ENCODE peak calls at places on chromosomes 3 and 15, in six cellular contexts. One of them, this sample, is unnamed.

GRCh38 chr15:40902605-40903561 is 8.6 kb downstream of the VPS18 start:
- DNase-seq in fibroblast of villous mesenchyme: peak; percentile 50
- DNase-seq in B cell: no peak
- DNase-seq in neural crest cell: no peak
- DNase-seq in tibial artery: no peak
- DNase-seq in GM10248: no peak
- DNase-seq in this sample: no peak

GRCh38 chr3:73432021-73432722 is 192.6 kb downstream of the PDZRN3 start:
- DNase-seq in fibroblast of villous mesenchyme: peak; percentile 56
- DNase-seq in B cell: peak; percentile 16
- DNase-seq in neural crest cell: no peak
- DNase-seq in tibial artery: no peak
- DNase-seq in GM10248: peak; percentile 53
- DNase-seq in this sample: no peak

GRCh38 chr3:9649791-9650521 is 651 bp downstream of the MTMR14 start:
- DNase-seq in fibroblast of villous mesenchyme: no peak
- DNase-seq in B cell: peak; percentile 70
- DNase-seq in neural crest cell: no peak
- DNase-seq in tibial artery: no peak
- DNase-seq in GM10248: peak; percentile 72
- DNase-seq in this sample: no peak

GRCh38 chr3:43024183-43024865 is 45.2 kb downstream of the GASK1A start:
- DNase-seq in fibroblast of villous mesenchyme: no peak
- DNase-seq in B cell: no peak
- DNase-seq in neural crest cell: no peak
- DNase-seq in tibial artery: no peak
- DNase-seq in GM10248: no peak
- DNase-seq in this sample: peak; percentile 15

GRCh38 chr3:149299938-149300791 is 33.3 kb downstream of the TM4SF18 start:
- DNase-seq in fibroblast of villous mesenchyme: peak; percentile 98
- DNase-seq in B cell: no peak
- DNase-seq in neural crest cell: no peak
- DNase-seq in tibial artery: peak; percentile 71
- DNase-seq in GM10248: no peak
- DNase-seq in this sample: no peak

GRCh38 chr3:126126292-126126691 is 42.4 kb upstream of the SLC41A3 start:
- DNase-seq in fibroblast of villous mesenchyme: no peak
- DNase-seq in B cell: no peak
- DNase-seq in neural crest cell: no peak
- DNase-seq in tibial artery: no peak
- DNase-seq in GM10248: no peak
- DNase-seq in this sample: peak; percentile 66

GRCh38 chr15:66842710-66843441 is 140.8 kb downstream of the SMAD6 start:
- DNase-seq in fibroblast of villous mesenchyme: peak; percentile 79
- DNase-seq in B cell: peak; percentile 43
- DNase-seq in neural crest cell: peak; percentile 29
- DNase-seq in tibial artery: peak; percentile 94
- DNase-seq in GM10248: no peak
- DNase-seq in this sample: no peak

GRCh38 chr15:47900731-47901130 is 183.4 kb downstream of the SEMA6D start:
- DNase-seq in fibroblast of villous mesenchyme: no peak
- DNase-seq in B cell: no peak
- DNase-seq in neural crest cell: no peak
- DNase-seq in tibial artery: no peak
- DNase-seq in GM10248: no peak
- DNase-seq in this sample: no peak

GRCh38 chr3:195900426-195901355 is 7.7 kb downstream of the TNK2 start:
- DNase-seq in fibroblast of villous mesenchyme: peak; percentile 45
- DNase-seq in B cell: peak; percentile 54
- DNase-seq in neural crest cell: no peak
- DNase-seq in tibial artery: no peak
- DNase-seq in GM10248: peak; percentile 59
- DNase-seq in this sample: no peak

GRCh38 chr3:62630664-62631063 is 244.6 kb downstream of the CADPS start:
- DNase-seq in fibroblast of villous mesenchyme: no peak
- DNase-seq in B cell: no peak
- DNase-seq in neural crest cell: no peak
- DNase-seq in tibial artery: no peak
- DNase-seq in GM10248: no peak
- DNase-seq in this sample: no peak

GRCh38 chr15:74664028-74664616 is 31.7 kb downstream of the EDC3 start:
- DNase-seq in fibroblast of villous mesenchyme: peak; percentile 78
- DNase-seq in B cell: no peak
- DNase-seq in neural crest cell: no peak
- DNase-seq in tibial artery: no peak
- DNase-seq in GM10248: no peak
- DNase-seq in this sample: no peak

GRCh38 chr3:46908294-46908985 is 30.9 kb downstream of the PTH1R start:
- DNase-seq in fibroblast of villous mesenchyme: peak; percentile 41
- DNase-seq in B cell: no peak
- DNase-seq in neural crest cell: no peak
- DNase-seq in tibial artery: peak; percentile 89
- DNase-seq in GM10248: no peak
- DNase-seq in this sample: no peak

GRCh38 chr3:187430576-187430975 is 62.4 kb downstream of the RTP4 start:
- DNase-seq in fibroblast of villous mesenchyme: no peak
- DNase-seq in B cell: no peak
- DNase-seq in neural crest cell: no peak
- DNase-seq in tibial artery: no peak
- DNase-seq in GM10248: no peak
- DNase-seq in this sample: no peak

GRCh38 chr15:44595246-44595645 is 58.3 kb downstream of the EIF3J start:
- DNase-seq in fibroblast of villous mesenchyme: peak; percentile 15
- DNase-seq in B cell: no peak
- DNase-seq in neural crest cell: no peak
- DNase-seq in tibial artery: no peak
- DNase-seq in GM10248: no peak
- DNase-seq in this sample: no peak

GRCh38 chr3:22942988-22943387 is 260.1 kb upstream of the UBE2E2 start:
- DNase-seq in fibroblast of villous mesenchyme: no peak
- DNase-seq in B cell: no peak
- DNase-seq in neural crest cell: no peak
- DNase-seq in tibial artery: no peak
- DNase-seq in GM10248: no peak
- DNase-seq in this sample: no peak

GRCh38 chr15:85318048-85318731 is 62.2 kb upstream of the AKAP13 start:
- DNase-seq in fibroblast of villous mesenchyme: peak; percentile 99
- DNase-seq in B cell: peak; percentile 28
- DNase-seq in neural crest cell: no peak
- DNase-seq in tibial artery: no peak
- DNase-seq in GM10248: peak; percentile 68
- DNase-seq in this sample: no peak

GRCh38 chr3:126540342-126540849 is 16.4 kb downstream of the CHST13 start:
- DNase-seq in fibroblast of villous mesenchyme: peak; percentile 66
- DNase-seq in B cell: no peak
- DNase-seq in neural crest cell: no peak
- DNase-seq in tibial artery: peak; percentile 65
- DNase-seq in GM10248: no peak
- DNase-seq in this sample: no peak

GRCh38 chr3:132535575-132536441 is 61.3 kb upstream of the ACKR4 start:
- DNase-seq in fibroblast of villous mesenchyme: peak; percentile 93
- DNase-seq in B cell: peak; percentile 58
- DNase-seq in neural crest cell: peak; percentile 53
- DNase-seq in tibial artery: peak; percentile 74
- DNase-seq in GM10248: peak; percentile 54
- DNase-seq in this sample: no peak

GRCh38 chr3:141825216-141826011 is 51.0 kb upstream of the ATP1B3 start:
- DNase-seq in fibroblast of villous mesenchyme: no peak
- DNase-seq in B cell: no peak
- DNase-seq in neural crest cell: no peak
- DNase-seq in tibial artery: no peak
- DNase-seq in GM10248: no peak
- DNase-seq in this sample: no peak

GRCh38 chr3:141834296-141834695 is 42.1 kb upstream of the ATP1B3 start:
- DNase-seq in fibroblast of villous mesenchyme: no peak
- DNase-seq in B cell: no peak
- DNase-seq in neural crest cell: no peak
- DNase-seq in tibial artery: no peak
- DNase-seq in GM10248: no peak
- DNase-seq in this sample: no peak

GRCh38 chr3:141830508-141830907 is 45.9 kb upstream of the ATP1B3 start:
- DNase-seq in fibroblast of villous mesenchyme: peak; percentile 51
- DNase-seq in B cell: no peak
- DNase-seq in neural crest cell: no peak
- DNase-seq in tibial artery: no peak
- DNase-seq in GM10248: no peak
- DNase-seq in this sample: no peak

DNA sequence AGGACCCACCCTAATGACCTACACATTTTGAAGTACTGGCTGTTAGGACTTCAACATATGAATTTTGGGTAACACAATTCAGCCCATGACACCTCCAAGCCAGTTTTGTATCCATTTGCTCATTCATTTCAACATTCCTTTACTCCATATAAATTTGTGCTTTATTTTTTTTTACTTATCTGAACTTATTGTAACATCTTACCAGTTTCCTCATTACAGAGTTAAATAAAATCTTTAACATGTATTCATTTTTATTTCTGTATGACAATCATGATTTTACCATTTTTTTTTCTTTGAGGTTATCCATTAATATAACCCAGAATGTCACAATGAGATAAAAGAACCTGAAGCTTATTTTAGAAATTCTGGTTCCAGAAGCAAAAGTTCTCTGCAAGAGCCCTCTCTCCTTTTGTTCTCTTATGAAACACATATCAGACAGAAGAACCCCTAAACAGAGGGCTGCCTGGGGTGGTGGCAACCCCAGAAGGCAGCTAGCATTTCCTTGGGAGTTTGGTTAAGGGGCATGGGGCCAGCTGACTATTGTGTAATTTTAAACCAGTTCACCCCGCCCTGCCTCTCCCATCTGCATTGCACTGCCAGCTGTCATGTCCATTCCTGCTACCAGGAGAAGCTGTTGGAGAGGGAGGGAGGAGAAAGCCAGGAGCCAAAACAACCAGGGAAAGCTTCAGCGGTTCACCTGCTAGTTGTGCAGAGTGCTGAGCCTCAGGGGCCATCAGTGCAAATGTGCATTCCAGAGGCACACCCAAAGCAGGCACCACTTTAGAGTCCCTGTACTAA is 47.8 kb upstream of the ATP1B3 start:
- DNase-seq in fibroblast of villous mesenchyme: peak; percentile 17
- DNase-seq in B cell: no peak
- DNase-seq in neural crest cell: no peak
- DNase-seq in tibial artery: no peak
- DNase-seq in GM10248: no peak
- DNase-seq in this sample: no peak
- TF ChIP-seq CTCF in fibroblast of villous mesenchyme: no peak
- TF ChIP-seq CTCF in B cell: no peak
- TF ChIP-seq CTCF in neural crest cell: no peak
- TF ChIP-seq CTCF in tibial artery: no peak
- TF ChIP-seq CTCF in GM10248: no peak
- TF ChIP-seq CTCF in this sample: no peak

GRCh38 chr3:52291508-52292181 is 4.0 kb downstream of the GLYCTK start:
- DNase-seq in fibroblast of villous mesenchyme: no peak
- DNase-seq in B cell: peak; percentile 62
- DNase-seq in neural crest cell: peak; percentile 58
- DNase-seq in tibial artery: no peak
- DNase-seq in GM10248: peak; percentile 76
- DNase-seq in this sample: no peak
- TF ChIP-seq CTCF in fibroblast of villous mesenchyme: peak; percentile 56
- TF ChIP-seq CTCF in B cell: peak; percentile 69
- TF ChIP-seq CTCF in neural crest cell: peak; percentile 73
- TF ChIP-seq CTCF in tibial artery: peak; percentile 4
- TF ChIP-seq CTCF in GM10248: peak; percentile 64
- TF ChIP-seq CTCF in this sample: peak; percentile 80

GRCh38 chr3:170233532-170233931 is 11.3 kb downstream of the PRKCI start:
- DNase-seq in fibroblast of villous mesenchyme: peak; percentile 98
- DNase-seq in B cell: no peak
- DNase-seq in neural crest cell: no peak
- DNase-seq in tibial artery: no peak
- DNase-seq in GM10248: no peak
- DNase-seq in this sample: no peak
- TF ChIP-seq CTCF in fibroblast of villous mesenchyme: no peak
- TF ChIP-seq CTCF in B cell: no peak
- TF ChIP-seq CTCF in neural crest cell: no peak
- TF ChIP-seq CTCF in tibial artery: no peak
- TF ChIP-seq CTCF in GM10248: no peak
- TF ChIP-seq CTCF in this sample: no peak

DNA sequence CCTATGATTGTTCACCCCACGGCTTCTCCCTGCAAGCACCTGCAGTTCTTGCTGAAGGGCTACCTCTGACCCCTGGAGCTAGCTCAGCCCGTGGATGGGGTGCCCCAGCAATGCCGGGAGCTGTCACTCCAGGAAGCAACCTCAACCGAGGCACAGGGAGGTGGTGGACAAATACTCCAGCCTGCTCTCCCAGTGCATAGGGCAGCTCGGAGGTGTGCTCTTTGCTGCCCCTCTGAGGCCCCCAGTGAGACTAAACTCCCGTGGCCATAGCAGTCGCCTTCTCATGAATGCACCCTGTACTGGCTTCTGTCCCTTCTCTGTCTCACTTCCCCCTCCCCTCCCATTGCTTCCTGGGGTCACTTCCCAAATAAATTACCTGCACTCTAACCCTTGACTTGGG is 48.5 kb downstream of the LINGO1 start:
- DNase-seq in fibroblast of villous mesenchyme: no peak
- DNase-seq in B cell: no peak
- DNase-seq in neural crest cell: no peak
- DNase-seq in tibial artery: no peak
- DNase-seq in GM10248: no peak
- DNase-seq in this sample: no peak
- TF ChIP-seq CTCF in fibroblast of villous mesenchyme: peak; percentile 37
- TF ChIP-seq CTCF in B cell: no peak
- TF ChIP-seq CTCF in neural crest cell: peak; percentile 49
- TF ChIP-seq CTCF in tibial artery: no peak
- TF ChIP-seq CTCF in GM10248: no peak
- TF ChIP-seq CTCF in this sample: peak; percentile 54

DNA sequence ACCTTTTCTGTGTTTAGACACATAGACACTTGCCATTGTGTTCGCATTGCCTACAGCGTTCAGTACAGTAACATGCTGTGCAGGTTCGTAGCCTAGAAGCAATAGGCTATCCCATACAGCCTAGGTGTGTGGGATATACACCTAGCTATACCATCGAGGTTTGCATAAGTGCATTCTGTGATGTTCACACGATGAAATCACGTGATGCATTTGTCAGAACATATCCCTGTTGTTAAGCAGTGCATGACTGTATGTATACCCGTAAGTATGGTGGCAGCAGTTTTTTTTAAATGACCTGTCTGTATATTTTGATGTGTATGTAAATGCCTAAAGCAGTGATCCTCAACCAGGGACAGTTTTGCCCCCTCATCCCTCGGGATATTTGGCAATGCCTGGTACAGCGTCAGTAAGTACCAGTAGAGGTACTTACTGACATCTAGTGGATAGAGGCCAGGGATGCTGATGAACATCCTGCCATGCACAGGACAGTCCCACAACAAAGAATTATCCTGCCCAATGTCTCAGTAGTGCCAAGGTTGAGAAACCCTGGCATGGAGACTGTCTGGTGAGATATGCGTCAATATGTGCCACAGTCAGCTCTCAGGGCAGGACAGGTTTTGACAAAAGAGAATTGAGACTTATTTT is 129.1 kb downstream of the HCN4 start:
- DNase-seq in fibroblast of villous mesenchyme: peak; percentile 13
- DNase-seq in B cell: no peak
- DNase-seq in neural crest cell: no peak
- DNase-seq in tibial artery: no peak
- DNase-seq in GM10248: no peak
- DNase-seq in this sample: no peak
- TF ChIP-seq CTCF in fibroblast of villous mesenchyme: peak; percentile 35
- TF ChIP-seq CTCF in B cell: no peak
- TF ChIP-seq CTCF in neural crest cell: peak; percentile 20
- TF ChIP-seq CTCF in tibial artery: no peak
- TF ChIP-seq CTCF in GM10248: peak; percentile 2
- TF ChIP-seq CTCF in this sample: peak; percentile 17